ENCODE peak calls at places on chromosomes 2 and 18, in five cellular contexts. C is thoracic aorta, T is foreskin fibroblast, M is type B pancreatic cell, K is cardiac muscle cell. E is an unnamed sample.

GRCh38 chr2:171956135-171956830 is 34.0 kb downstream of the HAT1 start:
- DNase-seq in C (no peak), T (no peak), M (no peak), K (no peak), E (no peak)

GRCh38 chr2:144458536-144458935 is 61.4 kb downstream of the ZEB2 start:
- DNase-seq in C (no peak), T (no peak), M (no peak), K (no peak), E (no peak)

GRCh38 chr2:241686322-241686648 is 330 bp downstream of the DTYMK start:
- DNase-seq in C (no peak), T (no peak), M (no peak), K (no peak), E (no peak)

GRCh38 chr2:147327636-147328035 is 517.2 kb upstream of the ACVR2A start:
- DNase-seq in C (no peak), T (no peak), M (no peak), K (peak), E (no peak)

GRCh38 chr2:209519271-209519670 is 95.4 kb downstream of the MAP2 start:
- DNase-seq in C (no peak), T (no peak), M (no peak), K (no peak), E (no peak)

GRCh38 chr2:218432676-218433365 is 13.9 kb downstream of the VIL1 start:
- DNase-seq in C (no peak), T (no peak), M (no peak), K (no peak), E (no peak)

GRCh38 chr18:58881469-58881868 is 16.8 kb downstream of the ZNF532 start:
- DNase-seq in C (no peak), T (no peak), M (no peak), K (no peak), E (no peak)

GRCh38 chr2:100666996-100667395 is 104.2 kb downstream of the PDCL3 start:
- DNase-seq in C (no peak), T (no peak), M (no peak), K (no peak), E (no peak)

GRCh38 chr2:143909577-143909976 is 610.3 kb downstream of the ZEB2 start:
- DNase-seq in C (no peak), T (no peak), M (no peak), K (no peak), E (no peak)

GRCh38 chr2:44836174-44836573 is 105.3 kb upstream of the SIX3 start:
- DNase-seq in C (no peak), T (no peak), M (no peak), K (no peak), E (no peak)

GRCh38 chr2:6955523-6956136 is 38.4 kb downstream of the RNF144A start:
- DNase-seq in C (no peak), T (no peak), M (no peak), K (no peak), E (no peak)

GRCh38 chr2:38037757-38038615 is 38.0 kb downstream of the CYP1B1 start:
- DNase-seq in C (no peak), T (peak), M (no peak), K (peak), E (peak)

GRCh38 chr2:59824314-59824713 is 729.1 kb downstream of the BCL11A start:
- DNase-seq in C (no peak), T (no peak), M (no peak), K (no peak), E (no peak)

GRCh38 chr2:67346718-67347407 is 50.3 kb upstream of the ETAA1 start:
- DNase-seq in C (no peak), T (peak), M (no peak), K (no peak), E (peak)

GRCh38 chr2:28656937-28657615 is 94.6 kb upstream of the PPP1CB start:
- DNase-seq in C (no peak), T (no peak), M (no peak), K (no peak), E (no peak)

GRCh38 chr18:1774261-1774660 is 797.0 kb downstream of the METTL4 start:
- DNase-seq in C (no peak), T (no peak), M (no peak), K (no peak), E (no peak)

GRCh38 chr18:32049393-32050161 is 31.0 kb downstream of the RNF125 start:
- DNase-seq in C (no peak), T (no peak), M (no peak), K (no peak), E (peak)

GRCh38 chr18:8792688-8793316 is 87.4 kb downstream of the MTCL1 start:
- DNase-seq in C (no peak), T (no peak), M (no peak), K (no peak), E (no peak)

GRCh38 chr2:171822520-171823297 is 71.3 kb downstream of the SLC25A12 start:
- DNase-seq in C (no peak), T (no peak), M (no peak), K (no peak), E (no peak)

GRCh38 chr2:38602732-38603401 is at the start of gene HNRNPLL:
- DNase-seq in C (peak), T (peak), M (peak), K (peak), E (peak)

GRCh38 chr18:49608892-49609291 is 47.0 kb downstream of the LIPG start:
- DNase-seq in C (no peak), T (no peak), M (no peak), K (no peak), E (no peak)

GRCh38 chr2:28709101-28709500 is 42.5 kb upstream of the PPP1CB start:
- DNase-seq in C (no peak), T (no peak), M (no peak), K (no peak), E (no peak)

GRCh38 chr2:195590866-195591215 is 66.2 kb upstream of the SLC39A10 start:
- DNase-seq in C (no peak), T (no peak), M (no peak), K (peak), E (no peak)

GRCh38 chr2:195606179-195606578 is 50.8 kb upstream of the SLC39A10 start:
- DNase-seq in C (no peak), T (no peak), M (no peak), K (no peak), E (no peak)

GRCh38 chr2:151063271-151063670 is 198.4 kb downstream of the RBM43 start:
- DNase-seq in C (no peak), T (peak), M (no peak), K (peak), E (peak)

DNA sequence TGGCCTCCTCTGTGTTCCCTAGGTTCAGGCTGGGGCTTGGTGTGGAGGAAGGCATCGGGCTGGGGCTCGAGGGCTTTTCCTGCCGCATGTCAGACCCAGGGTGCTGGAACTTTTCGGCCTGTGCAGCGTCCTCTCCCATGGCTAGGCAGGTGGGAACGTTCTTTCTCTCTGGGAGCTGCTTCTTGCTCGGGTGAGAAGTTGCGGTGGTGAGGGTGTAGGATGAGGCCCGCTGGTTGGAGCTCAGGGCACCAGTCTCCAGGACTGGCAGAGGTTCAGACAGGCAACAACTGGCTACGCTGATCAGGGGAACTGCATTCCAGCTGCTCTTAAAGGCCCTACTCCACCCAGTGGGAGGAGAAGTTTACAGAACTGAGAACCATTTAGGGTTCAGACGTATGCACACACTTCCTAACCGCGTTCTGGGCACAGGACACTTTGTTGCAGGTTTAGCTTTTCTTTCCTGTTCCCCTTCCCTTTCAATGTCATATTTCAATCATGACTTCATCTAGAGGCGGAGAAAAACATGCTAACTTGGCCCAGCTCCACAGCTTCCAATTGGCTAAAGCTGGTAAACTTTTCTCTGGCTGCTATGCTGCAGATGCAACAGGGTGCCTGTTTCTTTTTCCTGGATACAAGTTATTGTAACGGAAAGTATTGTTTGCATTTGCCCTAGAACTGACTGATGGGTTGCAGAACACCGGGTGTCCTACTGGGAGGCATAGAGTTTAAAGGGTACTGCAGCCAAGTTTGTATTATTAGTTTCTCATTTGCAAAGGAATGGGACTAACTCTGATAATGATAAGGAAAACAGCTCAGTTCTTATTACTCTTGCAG is at the start of gene CAVIN2:
- DNase-seq in C (no peak), T (peak), M (no peak), K (peak), E (peak)
- TF ChIP-seq CTCF in C (no peak), T (no peak), M (no peak), K (no peak), E (no peak)

GRCh38 chr2:105454801-105455485 is 56.1 kb upstream of the FHL2 start:
- DNase-seq in C (no peak), T (peak), M (no peak), K (peak), E (peak)
- TF ChIP-seq CTCF in C (no peak), T (peak), M (peak), K (peak), E (peak)

GRCh38 chr2:180849851-180850250 is 130.6 kb upstream of the UBE2E3 start:
- DNase-seq in C (no peak), T (no peak), M (no peak), K (no peak), E (no peak)

GRCh38 chr2:180848393-180848792 is 132.0 kb upstream of the UBE2E3 start:
- DNase-seq in C (no peak), T (no peak), M (no peak), K (no peak), E (no peak)

GRCh38 chr2:180847073-180847472 is 133.3 kb upstream of the UBE2E3 start:
- DNase-seq in C (no peak), T (no peak), M (no peak), K (peak), E (no peak)
- TF ChIP-seq CTCF in C (no peak), T (no peak), M (peak), K (peak), E (no peak)

GRCh38 chr2:62412347-62412742 is 93.7 kb downstream of the TMEM17 start:
- DNase-seq in C (no peak), T (peak), M (no peak), K (no peak), E (no peak)
- TF ChIP-seq CTCF in C (peak), T (no peak), M (peak), K (no peak), E (no peak)

DNA sequence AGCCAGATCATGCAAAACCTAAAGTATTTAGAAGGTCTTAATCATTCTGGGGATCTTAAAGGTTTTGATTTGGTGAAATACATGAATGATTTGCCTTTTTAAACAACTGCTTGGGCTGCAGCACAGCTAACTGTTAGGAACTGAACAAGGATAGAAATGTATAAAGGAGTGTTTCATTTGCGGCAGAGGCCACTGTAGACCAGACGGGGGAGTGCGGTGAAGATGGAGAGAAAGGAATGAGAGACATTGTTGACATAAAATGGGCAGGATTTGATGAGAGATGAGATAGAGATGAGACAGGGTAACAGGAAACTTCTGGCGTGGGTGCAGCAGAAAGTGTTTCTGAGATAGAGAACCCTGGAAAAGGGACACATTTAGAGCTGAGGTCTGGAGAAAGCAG is 308.1 kb downstream of the TMX3 start:
- DNase-seq in C (no peak), T (no peak), M (no peak), K (no peak), E (no peak)
- TF ChIP-seq CTCF in C (no peak), T (peak), M (no peak), K (no peak), E (no peak)

E was measured in astrocyte.